ENCODE peak calls at places on chromosomes 1 and 21, in seven cellular contexts. Z is K562, E is GM12878, X is endothelial cell of umbilical vein, T is GM23338, F is HCT116, N is H1. Y is an unnamed sample.

GRCh38 chr1:110630770-110631663 is 24.9 kb upstream of the KCNA2 start:
- DNase-seq in E (peak), N (peak), X (peak), F (peak), Z (peak), T (peak), Y (no peak)

GRCh38 chr1:79708646-79709237 is 702.2 kb upstream of the ADGRL4 start:
- DNase-seq in X (no peak), N (no peak), T (no peak), E (no peak), Z (no peak), F (no peak), Y (no peak)

GRCh38 chr1:170929412-170929834 is 5.9 kb upstream of the MROH9 start:
- DNase-seq in X (no peak), N (no peak), T (peak), E (no peak), F (no peak), Z (no peak), Y (peak)

GRCh38 chr1:221715321-221716169 is 26.3 kb downstream of the DUSP10 start:
- DNase-seq in N (no peak), X (peak), Z (no peak), E (no peak), T (peak), F (no peak), Y (peak)

GRCh38 chr1:245225709-245226464 is 71.1 kb downstream of the KIF26B start:
- DNase-seq in E (no peak), X (no peak), N (no peak), F (no peak), T (no peak), Z (no peak), Y (no peak)

GRCh38 chr1:20100632-20101355 is 18.5 kb downstream of the PLA2G2D start:
- DNase-seq in F (peak), E (no peak), N (peak), T (peak), Z (peak), X (peak), Y (no peak)

GRCh38 chr1:2530501-2531361 is 668 bp upstream of the HES5 start:
- DNase-seq in T (no peak), E (no peak), Z (no peak), N (no peak), F (no peak), X (no peak), Y (no peak)

GRCh38 chr1:86546787-86547221 is at the start of gene CLCA4:
- DNase-seq in Z (no peak), E (no peak), N (no peak), F (no peak), X (peak), T (no peak), Y (no peak)

GRCh38 chr21:46066843-46067331 is 31.0 kb upstream of the COL6A2 start:
- DNase-seq in X (no peak), E (no peak), T (no peak), N (no peak), Z (no peak), F (no peak), Y (no peak)

GRCh38 chr1:15522551-15522950 is 1.5 kb downstream of the CASP9 start:
- DNase-seq in E (no peak), X (no peak), F (no peak), N (no peak), T (no peak), Z (no peak), Y (no peak)

GRCh38 chr1:23667411-23667810 is 24.2 kb upstream of the RPL11 start:
- DNase-seq in Z (no peak), N (no peak), F (no peak), X (no peak), E (no peak), T (no peak), Y (no peak)

GRCh38 chr1:59487335-59488031 is 190.6 kb downstream of the FGGY start:
- DNase-seq in F (no peak), X (no peak), N (no peak), T (no peak), Z (no peak), E (no peak), Y (no peak)

GRCh38 chr1:51792864-51793263 is 85.7 kb downstream of the NRDC start:
- DNase-seq in N (no peak), Z (no peak), E (no peak), T (no peak), X (peak), F (no peak), Y (no peak)

GRCh38 chr1:215146252-215146975 is 63.9 kb downstream of the KCNK2 start:
- DNase-seq in T (peak), X (peak), E (no peak), F (peak), Z (no peak), N (no peak), Y (peak)

GRCh38 chr1:26827663-26828062 is 1.2 kb downstream of the ZDHHC18 start:
- DNase-seq in N (no peak), F (no peak), E (no peak), X (no peak), Z (no peak), T (peak), Y (no peak)

GRCh38 chr21:9839011-9839661 is 682.2 kb upstream of the TPTE start:
- DNase-seq in E (no peak), N (no peak), X (no peak), Z (peak), F (no peak), T (no peak), Y (no peak)

GRCh38 chr21:42309753-42310213 is 5.4 kb downstream of the TFF3 start:
- DNase-seq in T (peak), Z (peak), F (peak), N (peak), X (peak), E (no peak), Y (no peak)

GRCh38 chr1:62877579-62877978 is 93.6 kb downstream of the ATG4C start:
- DNase-seq in Z (no peak), E (no peak), X (no peak), T (no peak), N (no peak), F (no peak), Y (no peak)

GRCh38 chr21:41712201-41712600 is 54.7 kb downstream of the RIPK4 start:
- DNase-seq in T (peak), F (no peak), Z (no peak), N (no peak), X (no peak), E (no peak), Y (no peak)

GRCh38 chr1:202015677-202015952 is 5.2 kb downstream of the ELF3 start:
- DNase-seq in X (no peak), E (no peak), T (no peak), F (no peak), N (no peak), Z (no peak), Y (no peak)

GRCh38 chr1:183148599-183148998 is 37.5 kb upstream of the LAMC2 start:
- DNase-seq in T (no peak), X (no peak), Z (no peak), F (no peak), E (no peak), N (no peak), Y (no peak)

GRCh38 chr1:204408074-204408507 is 3.5 kb downstream of the PPP1R15B start:
- DNase-seq in F (no peak), N (peak), Z (no peak), E (no peak), T (peak), X (peak), Y (peak)

GRCh38 chr1:78101051-78101450 is 55.3 kb downstream of the GIPC2 start:
- DNase-seq in E (no peak), X (no peak), F (no peak), Z (no peak), N (no peak), T (no peak), Y (no peak)

GRCh38 chr1:180288232-180288818 is 58.3 kb downstream of the LHX4 start:
- DNase-seq in E (no peak), N (no peak), Z (no peak), X (no peak), F (no peak), T (no peak), Y (no peak)

GRCh38 chr1:6447818-6448748 is 17.9 kb downstream of the TNFRSF25 start:
- DNase-seq in F (peak), X (no peak), N (peak), E (no peak), Z (peak), T (peak), Y (no peak)

GRCh38 chr1:47433037-47433421 is 4.8 kb upstream of the FOXD2 start:
- DNase-seq in Z (no peak), F (no peak), N (no peak), X (no peak), E (no peak), T (no peak), Y (no peak)
- H3K27ac ChIP-seq in Z (no peak), F (no peak), N (no peak), X (no peak), E (no peak), T (no peak), Y (no peak)

GRCh38 chr1:229117664-229118300 is 153.1 kb upstream of the RAB4A start:
- DNase-seq in Z (no peak), X (no peak), F (no peak), N (no peak), T (no peak), E (no peak), Y (no peak)
- TF ChIP-seq POLR2AphosphoS5 in Z (no peak), X (no peak), F (no peak), N (no peak), T (no peak), E (no peak), Y (no peak)

GRCh38 chr1:152111515-152111968 is 3.7 kb downstream of the TCHH start:
- DNase-seq in X (peak), T (peak), F (no peak), Z (no peak), E (no peak), N (peak), Y (no peak)

GRCh38 chr1:152112101-152112884 is 3.0 kb downstream of the TCHH start:
- DNase-seq in Z (no peak), N (peak), X (peak), T (peak), F (no peak), E (no peak), Y (no peak)

GRCh38 chr1:152110365-152110859 is 4.8 kb downstream of the TCHH start:
- DNase-seq in N (peak), Z (no peak), X (peak), E (no peak), F (no peak), T (peak), Y (no peak)

GRCh38 chr1:152109998-152110294 is 5.3 kb downstream of the TCHH start:
- DNase-seq in X (no peak), T (peak), E (no peak), Z (no peak), N (no peak), F (no peak), Y (no peak)

DNA sequence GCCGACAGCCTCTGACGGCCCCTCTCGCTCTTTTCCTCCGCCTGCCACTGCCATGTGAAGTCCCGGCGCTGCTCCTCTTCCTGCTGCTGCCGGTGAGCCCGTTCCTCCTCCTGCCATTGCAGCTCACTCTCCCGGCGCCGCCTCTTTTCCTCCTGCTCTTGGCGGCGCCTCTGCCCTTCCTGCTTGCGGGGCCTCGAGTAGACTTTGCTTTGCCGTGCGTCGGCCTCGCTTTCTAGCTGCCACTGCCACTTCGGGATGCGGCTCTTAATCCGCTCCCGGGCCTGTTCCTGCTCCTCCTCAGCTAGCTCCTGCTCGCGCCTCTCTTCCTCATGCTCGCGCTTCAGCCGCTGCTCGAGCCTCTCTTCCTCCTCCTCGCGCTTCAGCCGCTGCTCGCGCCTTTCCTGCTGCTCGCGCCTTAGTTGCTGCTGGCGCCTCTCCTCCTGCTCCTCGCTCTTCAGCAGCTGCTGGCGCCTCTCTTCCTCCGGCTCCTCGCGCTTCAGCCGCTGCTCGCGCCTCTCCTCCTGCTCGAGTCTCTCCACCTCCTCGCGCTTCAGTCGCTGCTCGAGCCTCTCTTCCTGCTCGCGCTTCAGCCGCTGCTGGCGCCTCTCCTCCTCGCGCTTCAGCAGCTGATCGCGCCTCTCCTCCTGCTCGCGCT is 4.3 kb downstream of the TCHH start:
- DNase-seq in X (peak), N (peak), F (no peak), E (no peak), Z (no peak), T (peak), Y (no peak)
- TF ChIP-seq EZH2 in X (peak), N (peak), F (peak), E (no peak), Z (no peak), T (peak), Y (no peak)

GRCh38 chr1:41783189-41783639 is 135.5 kb downstream of the HIVEP3 start:
- DNase-seq in X (peak), Z (no peak), T (no peak), N (no peak), F (peak), E (no peak), Y (no peak)
- H3K27ac ChIP-seq in X (no peak), Z (no peak), T (no peak), N (no peak), F (peak), E (no peak), Y (no peak)

GRCh38 chr1:89001510-89001909 is 9.1 kb upstream of the KYAT3 start:
- DNase-seq in X (peak), F (no peak), N (no peak), T (peak), E (no peak), Z (no peak), Y (no peak)

DNA sequence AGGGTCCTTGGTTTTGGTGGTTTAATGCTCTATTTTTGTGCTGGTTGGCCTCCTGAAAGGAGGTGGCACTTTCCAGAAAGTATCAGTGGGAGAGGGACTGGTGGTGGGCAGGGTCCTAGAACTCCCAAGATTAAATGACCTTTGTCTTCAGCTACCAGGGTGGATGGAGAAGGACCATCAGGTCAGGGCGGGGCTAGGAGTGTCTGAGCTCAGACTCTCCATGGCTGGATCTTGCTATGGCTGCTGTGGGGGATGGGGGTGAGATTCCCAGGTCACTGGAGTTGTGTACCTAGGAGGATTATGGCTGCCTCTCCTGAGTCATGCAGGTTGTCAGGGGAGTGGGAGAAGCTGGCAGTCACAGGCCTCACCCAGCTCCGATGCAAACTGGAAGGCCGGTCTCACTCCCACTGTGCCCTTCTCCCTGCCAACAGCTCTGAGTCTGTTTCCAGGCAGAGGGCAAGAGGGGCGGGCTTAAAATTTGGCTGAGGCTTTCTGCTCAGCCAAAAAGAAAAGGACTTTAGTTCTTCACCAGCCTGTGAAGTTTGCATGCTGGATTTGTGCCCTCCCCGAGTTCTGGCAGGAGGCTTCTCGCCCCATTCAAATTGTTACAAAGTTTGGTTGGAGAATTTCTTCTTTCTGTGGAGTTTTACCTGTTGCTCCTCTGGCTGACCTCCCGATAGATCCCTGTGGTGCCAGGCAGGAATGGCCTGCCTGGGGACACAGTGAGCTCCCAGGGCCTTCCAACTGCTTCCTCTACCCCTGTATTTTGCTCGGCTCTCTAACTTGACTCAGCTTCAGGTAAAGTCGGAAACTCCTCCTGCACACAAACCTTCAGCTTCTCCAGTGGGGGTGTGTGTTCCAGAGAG is 13.1 kb upstream of the KYAT3 start:
- DNase-seq in N (no peak), Z (no peak), F (no peak), T (no peak), X (no peak), E (no peak), Y (no peak)
- TF ChIP-seq POLR2AphosphoS5 in N (no peak), Z (no peak), F (no peak), T (no peak), X (no peak), E (no peak), Y (no peak)

DNA sequence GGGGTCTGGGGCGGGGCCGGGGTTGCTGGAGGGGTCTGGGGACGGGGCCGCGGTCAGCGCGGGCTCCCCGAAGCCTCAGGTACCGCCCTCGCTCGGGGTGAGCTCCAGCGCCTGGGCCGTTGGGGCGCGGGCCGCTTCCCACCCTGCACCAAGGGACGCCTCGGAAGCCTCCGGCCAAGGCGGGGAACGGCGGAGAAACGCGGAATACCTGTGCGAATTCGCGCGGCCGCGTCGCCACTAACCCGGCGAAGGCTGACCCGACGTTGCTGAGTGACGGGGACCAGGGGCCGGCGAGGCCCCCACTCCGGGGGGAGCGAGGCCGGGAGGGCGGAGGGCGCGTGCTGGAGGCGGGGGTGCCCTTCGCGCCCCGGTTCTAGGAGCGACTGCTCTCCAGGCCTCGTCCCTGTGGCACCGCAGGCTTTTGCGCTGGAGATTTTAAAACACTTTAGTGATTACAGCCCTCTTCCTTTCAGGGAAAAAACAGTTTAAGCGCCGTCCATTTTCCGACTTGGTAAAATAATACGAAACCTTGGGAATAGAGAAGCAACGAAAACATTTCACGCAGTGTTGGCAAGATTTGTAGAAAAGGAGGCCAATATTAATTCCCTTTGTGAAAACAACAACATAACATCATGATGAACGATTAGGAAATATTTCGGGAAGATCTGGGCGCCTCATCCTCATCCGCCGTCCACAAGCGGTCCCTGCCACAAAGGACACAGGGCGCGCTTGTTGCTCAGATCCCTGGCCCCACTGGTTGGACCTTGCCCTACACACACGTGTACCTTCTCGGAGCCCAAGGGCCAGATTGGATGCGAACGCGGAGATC is 971 bp upstream of the GNG4 start:
- DNase-seq in F (no peak), X (no peak), Z (no peak), E (no peak), N (peak), T (peak), Y (no peak)
- TF ChIP-seq EZH2 in F (no peak), X (peak), Z (no peak), E (no peak), N (peak), T (no peak), Y (no peak)

Y was measured in SK-N-MC.